ENCODE peak calls at places on chromosomes 4 and X, in eight cellular contexts. One of them, this sample, is unnamed.

GRCh38 chrX:16997313-16997712 is 50.9 kb downstream of the REPS2 start:
- DNase-seq in MM.1S: no peak
- DNase-seq in prostate gland: no peak
- DNase-seq in A549: no peak
- DNase-seq in lower leg skin: no peak
- DNase-seq in IMR-90: no peak
- DNase-seq in Peyer's patch: no peak
- DNase-seq in GM23338: no peak
- DNase-seq in this sample: no peak

GRCh38 chr4:98341309-98341708 is 80.1 kb downstream of the RAP1GDS1 start:
- DNase-seq in lower leg skin: no peak
- DNase-seq in prostate gland: no peak
- DNase-seq in Peyer's patch: no peak
- DNase-seq in MM.1S: no peak
- DNase-seq in GM23338: no peak
- DNase-seq in A549: no peak
- DNase-seq in IMR-90: peak
- DNase-seq in this sample: no peak

GRCh38 chr4:6221851-6222760 is 21.8 kb upstream of the JAKMIP1 start:
- DNase-seq in GM23338: peak
- DNase-seq in prostate gland: peak
- DNase-seq in MM.1S: no peak
- DNase-seq in lower leg skin: no peak
- DNase-seq in Peyer's patch: peak
- DNase-seq in IMR-90: no peak
- DNase-seq in A549: no peak
- DNase-seq in this sample: peak

GRCh38 chr4:108922191-108922590 is 159.3 kb upstream of the ETNPPL start:
- DNase-seq in prostate gland: no peak
- DNase-seq in A549: no peak
- DNase-seq in MM.1S: no peak
- DNase-seq in GM23338: no peak
- DNase-seq in IMR-90: no peak
- DNase-seq in Peyer's patch: no peak
- DNase-seq in lower leg skin: no peak
- DNase-seq in this sample: no peak

GRCh38 chrX:53882331-53882730 is 161.9 kb downstream of the PHF8 start:
- DNase-seq in Peyer's patch: no peak
- DNase-seq in GM23338: no peak
- DNase-seq in IMR-90: peak
- DNase-seq in lower leg skin: no peak
- DNase-seq in prostate gland: no peak
- DNase-seq in MM.1S: no peak
- DNase-seq in A549: peak
- DNase-seq in this sample: no peak

GRCh38 chr4:10701702-10702460 is 17.3 kb upstream of the CLNK start:
- DNase-seq in A549: no peak
- DNase-seq in IMR-90: peak
- DNase-seq in MM.1S: no peak
- DNase-seq in lower leg skin: no peak
- DNase-seq in prostate gland: no peak
- DNase-seq in Peyer's patch: no peak
- DNase-seq in GM23338: no peak
- DNase-seq in this sample: no peak

GRCh38 chr4:14771091-14771490 is 231.2 kb upstream of the CPEB2 start:
- DNase-seq in Peyer's patch: no peak
- DNase-seq in prostate gland: peak
- DNase-seq in IMR-90: no peak
- DNase-seq in GM23338: no peak
- DNase-seq in MM.1S: no peak
- DNase-seq in A549: no peak
- DNase-seq in lower leg skin: peak
- DNase-seq in this sample: no peak

GRCh38 chr4:141636771-141637460 is 533 bp downstream of the IL15 start:
- DNase-seq in lower leg skin: no peak
- DNase-seq in prostate gland: peak
- DNase-seq in IMR-90: peak
- DNase-seq in MM.1S: peak
- DNase-seq in GM23338: peak
- DNase-seq in A549: peak
- DNase-seq in Peyer's patch: peak
- DNase-seq in this sample: peak

GRCh38 chrX:1427756-1428155 is 25.0 kb downstream of the ASMTL start:
- DNase-seq in prostate gland: no peak
- DNase-seq in lower leg skin: no peak
- DNase-seq in GM23338: no peak
- DNase-seq in A549: no peak
- DNase-seq in Peyer's patch: peak
- DNase-seq in MM.1S: no peak
- DNase-seq in IMR-90: no peak
- DNase-seq in this sample: no peak

GRCh38 chr4:110266136-110266535 is 67.7 kb upstream of the ELOVL6 start:
- DNase-seq in IMR-90: no peak
- DNase-seq in lower leg skin: no peak
- DNase-seq in Peyer's patch: no peak
- DNase-seq in A549: no peak
- DNase-seq in MM.1S: no peak
- DNase-seq in GM23338: no peak
- DNase-seq in prostate gland: no peak
- DNase-seq in this sample: no peak

GRCh38 chrX:40920351-40920750 is 164.9 kb upstream of the USP9X start:
- DNase-seq in IMR-90: no peak
- DNase-seq in Peyer's patch: no peak
- DNase-seq in MM.1S: no peak
- DNase-seq in prostate gland: no peak
- DNase-seq in lower leg skin: no peak
- DNase-seq in GM23338: no peak
- DNase-seq in A549: no peak
- DNase-seq in this sample: no peak

GRCh38 chrX:120450163-120450562 is 18.9 kb downstream of the LAMP2 start:
- DNase-seq in prostate gland: no peak
- DNase-seq in lower leg skin: no peak
- DNase-seq in IMR-90: no peak
- DNase-seq in MM.1S: no peak
- DNase-seq in A549: peak
- DNase-seq in GM23338: peak
- DNase-seq in Peyer's patch: no peak
- DNase-seq in this sample: no peak

GRCh38 chrX:120446503-120446902 is 22.6 kb downstream of the LAMP2 start:
- DNase-seq in GM23338: no peak
- DNase-seq in IMR-90: peak
- DNase-seq in MM.1S: no peak
- DNase-seq in A549: peak
- DNase-seq in lower leg skin: no peak
- DNase-seq in Peyer's patch: no peak
- DNase-seq in prostate gland: peak
- DNase-seq in this sample: no peak

GRCh38 chrX:120453985-120454384 is 15.1 kb downstream of the LAMP2 start:
- DNase-seq in Peyer's patch: no peak
- DNase-seq in MM.1S: no peak
- DNase-seq in GM23338: no peak
- DNase-seq in lower leg skin: no peak
- DNase-seq in prostate gland: no peak
- DNase-seq in A549: no peak
- DNase-seq in IMR-90: no peak
- DNase-seq in this sample: no peak

GRCh38 chrX:120456973-120457372 is 12.1 kb downstream of the LAMP2 start:
- DNase-seq in MM.1S: peak
- DNase-seq in IMR-90: peak
- DNase-seq in prostate gland: no peak
- DNase-seq in A549: no peak
- DNase-seq in GM23338: no peak
- DNase-seq in Peyer's patch: no peak
- DNase-seq in lower leg skin: no peak
- DNase-seq in this sample: no peak

GRCh38 chrX:120452131-120452530 is 17.0 kb downstream of the LAMP2 start:
- DNase-seq in lower leg skin: no peak
- DNase-seq in IMR-90: peak
- DNase-seq in GM23338: peak
- DNase-seq in MM.1S: no peak
- DNase-seq in A549: peak
- DNase-seq in Peyer's patch: no peak
- DNase-seq in prostate gland: peak
- DNase-seq in this sample: no peak
- TF ChIP-seq CTCF in lower leg skin: no peak
- TF ChIP-seq CTCF in IMR-90: peak
- TF ChIP-seq CTCF in GM23338: peak
- TF ChIP-seq CTCF in MM.1S: no peak
- TF ChIP-seq CTCF in A549: peak
- TF ChIP-seq CTCF in Peyer's patch: no peak
- TF ChIP-seq CTCF in prostate gland: peak
- TF ChIP-seq CTCF in this sample: no peak

GRCh38 chr4:185644408-185644807 is 109.1 kb upstream of the PDLIM3 start:
- DNase-seq in IMR-90: no peak
- DNase-seq in prostate gland: no peak
- DNase-seq in A549: no peak
- DNase-seq in lower leg skin: no peak
- DNase-seq in MM.1S: no peak
- DNase-seq in Peyer's patch: no peak
- DNase-seq in GM23338: no peak
- DNase-seq in this sample: no peak

GRCh38 chr4:185642907-185643306 is 107.6 kb upstream of the PDLIM3 start:
- DNase-seq in prostate gland: no peak
- DNase-seq in IMR-90: no peak
- DNase-seq in MM.1S: no peak
- DNase-seq in GM23338: no peak
- DNase-seq in lower leg skin: no peak
- DNase-seq in Peyer's patch: no peak
- DNase-seq in A549: no peak
- DNase-seq in this sample: no peak

GRCh38 chr4:185638548-185639301 is 103.4 kb upstream of the PDLIM3 start:
- DNase-seq in Peyer's patch: no peak
- DNase-seq in prostate gland: no peak
- DNase-seq in A549: no peak
- DNase-seq in GM23338: peak
- DNase-seq in MM.1S: no peak
- DNase-seq in IMR-90: no peak
- DNase-seq in lower leg skin: no peak
- DNase-seq in this sample: no peak

GRCh38 chr4:185638093-185638492 is 102.8 kb upstream of the PDLIM3 start:
- DNase-seq in GM23338: no peak
- DNase-seq in prostate gland: no peak
- DNase-seq in Peyer's patch: no peak
- DNase-seq in lower leg skin: no peak
- DNase-seq in MM.1S: no peak
- DNase-seq in IMR-90: no peak
- DNase-seq in A549: no peak
- DNase-seq in this sample: no peak

DNA sequence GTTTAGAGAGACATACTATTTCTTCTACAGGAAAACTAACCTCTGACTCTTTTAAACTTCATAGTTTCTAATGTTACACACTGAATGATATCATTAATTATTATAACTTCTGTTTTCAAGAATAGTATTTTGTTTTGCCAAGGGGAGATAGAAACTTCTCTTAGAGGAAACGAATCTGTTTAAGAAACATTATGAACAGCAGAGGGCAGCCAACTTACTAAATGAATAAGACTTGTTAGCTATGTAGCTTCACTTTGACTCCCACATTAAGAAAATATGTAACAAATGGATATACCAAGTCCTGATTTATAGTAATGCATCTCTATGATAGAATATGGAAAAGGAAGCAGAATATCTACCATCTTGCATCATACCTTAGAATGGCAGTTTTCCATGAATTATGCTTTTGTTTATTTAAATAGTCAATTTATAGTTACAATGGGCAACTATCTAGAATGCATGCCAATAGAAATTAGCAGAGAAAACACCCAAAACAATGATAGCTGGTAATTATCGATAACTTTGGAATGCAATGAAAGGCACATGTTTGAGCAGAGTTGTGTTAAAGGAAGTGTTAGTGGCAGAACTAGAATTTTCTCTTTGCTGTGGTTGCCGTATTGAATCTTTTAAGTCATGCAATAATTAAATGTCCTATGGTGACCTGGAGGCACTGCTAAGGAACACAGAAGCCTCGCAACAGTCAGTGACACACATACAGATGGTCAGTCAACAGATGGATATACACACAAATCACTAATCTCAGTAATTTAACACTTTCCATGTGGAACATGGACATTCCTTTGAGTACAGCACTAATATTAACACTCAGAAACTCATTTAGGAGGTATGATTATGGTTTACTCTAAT is 105.7 kb upstream of the PDLIM3 start:
- DNase-seq in lower leg skin: no peak
- DNase-seq in prostate gland: peak
- DNase-seq in IMR-90: peak
- DNase-seq in GM23338: peak
- DNase-seq in Peyer's patch: no peak
- DNase-seq in A549: peak
- DNase-seq in MM.1S: peak
- DNase-seq in this sample: no peak
- TF ChIP-seq CTCF in lower leg skin: no peak
- TF ChIP-seq CTCF in prostate gland: peak
- TF ChIP-seq CTCF in IMR-90: peak
- TF ChIP-seq CTCF in GM23338: peak
- TF ChIP-seq CTCF in Peyer's patch: no peak
- TF ChIP-seq CTCF in A549: peak
- TF ChIP-seq CTCF in MM.1S: peak
- TF ChIP-seq CTCF in this sample: peak

DNA sequence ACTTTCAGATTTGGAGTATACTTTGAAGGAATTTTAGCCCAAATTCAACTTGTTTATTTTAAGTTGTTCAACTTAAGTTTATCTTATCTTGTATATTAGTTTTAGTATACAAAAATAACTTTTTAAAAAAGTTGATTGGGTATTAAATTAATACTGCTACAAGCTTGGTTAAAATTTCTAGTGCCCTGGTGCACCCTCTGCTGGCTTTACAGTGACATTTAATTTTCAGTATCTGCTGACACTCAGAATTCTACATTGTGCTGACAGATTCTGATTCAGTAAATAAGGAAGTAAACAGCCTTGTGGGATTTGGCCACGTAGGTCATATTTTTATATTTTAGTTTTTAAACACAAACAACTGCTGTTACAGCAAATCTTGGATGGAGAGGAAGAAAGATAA is 2.9 kb downstream of the EDA start:
- DNase-seq in IMR-90: peak
- DNase-seq in lower leg skin: no peak
- DNase-seq in prostate gland: peak
- DNase-seq in GM23338: peak
- DNase-seq in A549: peak
- DNase-seq in Peyer's patch: no peak
- DNase-seq in MM.1S: peak
- DNase-seq in this sample: no peak
- TF ChIP-seq CTCF in IMR-90: peak
- TF ChIP-seq CTCF in lower leg skin: no peak
- TF ChIP-seq CTCF in prostate gland: peak
- TF ChIP-seq CTCF in GM23338: peak
- TF ChIP-seq CTCF in A549: peak
- TF ChIP-seq CTCF in Peyer's patch: no peak
- TF ChIP-seq CTCF in MM.1S: peak
- TF ChIP-seq CTCF in this sample: no peak

DNA sequence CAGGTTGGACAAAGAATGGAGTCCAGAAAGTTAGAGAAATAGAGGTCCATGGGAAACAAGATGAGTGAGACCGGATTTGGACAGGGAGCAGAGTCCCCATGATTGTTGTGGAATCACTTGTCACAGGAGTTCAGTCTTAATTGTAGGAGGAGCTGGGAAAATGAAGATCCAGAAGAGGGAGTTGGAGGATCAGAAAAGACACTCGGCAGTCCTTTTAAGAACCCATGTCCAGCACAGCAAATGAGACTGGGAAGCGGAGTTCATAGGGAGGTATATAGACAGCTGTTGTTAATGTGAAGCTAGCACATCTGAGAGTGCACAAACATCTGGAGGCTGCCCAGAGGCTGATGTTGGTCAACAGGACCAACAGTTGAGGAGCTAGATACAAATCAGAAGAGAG is 111.4 kb upstream of the RXFP1 start:
- DNase-seq in MM.1S: no peak
- DNase-seq in lower leg skin: no peak
- DNase-seq in prostate gland: no peak
- DNase-seq in Peyer's patch: no peak
- DNase-seq in GM23338: peak
- DNase-seq in IMR-90: peak
- DNase-seq in A549: peak
- DNase-seq in this sample: no peak
- TF ChIP-seq CTCF in MM.1S: no peak
- TF ChIP-seq CTCF in lower leg skin: no peak
- TF ChIP-seq CTCF in prostate gland: no peak
- TF ChIP-seq CTCF in Peyer's patch: no peak
- TF ChIP-seq CTCF in GM23338: peak
- TF ChIP-seq CTCF in IMR-90: peak
- TF ChIP-seq CTCF in A549: no peak
- TF ChIP-seq CTCF in this sample: no peak

This sample was measured in natural killer cell.